ENCODE peak calls at places on chromosomes 1 and 21, in six cellular contexts. N is naive thymus-derived CD4-positive, alpha-beta T cell; L is heart left ventricle; C is left lung; R is lower lobe of right lung; Q is stomach. Z is an unnamed sample.

GRCh38 chr1:233520510-233521191 is 93.3 kb upstream of the KCNK1 start:
- DNase-seq in N (no peak), L (no peak), C (no peak), R (no peak), Q (peak; percentile 67), Z (no peak)

GRCh38 chr1:91651671-91652071 is 151.0 kb downstream of the CDC7 start:
- DNase-seq in N (no peak), L (peak; percentile 52), C (peak; percentile 63), R (no peak), Q (no peak), Z (no peak)

GRCh38 chr1:168752171-168752570 is 23.2 kb upstream of the DPT start:
- DNase-seq in N (no peak), L (no peak), C (no peak), R (no peak), Q (no peak), Z (no peak)

GRCh38 chr1:86779308-86780191 is 75.2 kb downstream of the SH3GLB1 start:
- DNase-seq in N (no peak), L (no peak), C (no peak), R (no peak), Q (peak; percentile 40), Z (no peak)

GRCh38 chr1:151972533-151973270 is 21.0 kb downstream of the S100A10 start:
- DNase-seq in N (no peak), L (no peak), C (no peak), R (no peak), Q (peak; percentile 66), Z (no peak)

GRCh38 chr1:162236201-162236600 is 140.5 kb downstream of the SPATA46 start:
- DNase-seq in N (no peak), L (no peak), C (no peak), R (no peak), Q (no peak), Z (no peak)

GRCh38 chr21:34889287-34889536 is 159.9 kb downstream of the RUNX1 start:
- DNase-seq in N (no peak), L (no peak), C (peak; percentile 92), R (peak; percentile 78), Q (peak; percentile 57), Z (no peak)

GRCh38 chr1:153636312-153636711 is 2.4 kb downstream of the CHTOP start:
- DNase-seq in N (no peak), L (no peak), C (no peak), R (no peak), Q (no peak), Z (no peak)

GRCh38 chr1:29196863-29197589 is 15.3 kb upstream of the SRSF4 start:
- DNase-seq in N (no peak), L (no peak), C (no peak), R (no peak), Q (no peak), Z (no peak)

GRCh38 chr1:192633533-192634258 is 2.3 kb upstream of the RGS13 start:
- DNase-seq in N (no peak), L (no peak), C (no peak), R (no peak), Q (no peak), Z (no peak)

GRCh38 chr1:2044510-2045319 is 5.5 kb upstream of the PRKCZ start:
- DNase-seq in N (peak; percentile 73), L (peak; percentile 75), C (peak; percentile 94), R (peak; percentile 79), Q (peak; percentile 79), Z (peak; percentile 36)

GRCh38 chr1:223253916-223254315 is 110.1 kb downstream of the SUSD4 start:
- DNase-seq in N (no peak), L (no peak), C (no peak), R (no peak), Q (no peak), Z (no peak)

GRCh38 chr1:170967042-170967910 is 31.9 kb downstream of the MROH9 start:
- DNase-seq in N (peak; percentile 7), L (no peak), C (no peak), R (no peak), Q (no peak), Z (no peak)

GRCh38 chr1:239718997-239719628 is 332.7 kb downstream of the CHRM3 start:
- DNase-seq in N (peak; percentile 57), L (no peak), C (no peak), R (no peak), Q (no peak), Z (no peak)

GRCh38 chr1:28280961-28281360 is 21.6 kb downstream of the SESN2 start:
- DNase-seq in N (no peak), L (no peak), C (no peak), R (no peak), Q (no peak), Z (no peak)

GRCh38 chr1:155977607-155978324 is 581 bp downstream of the ARHGEF2 start:
- DNase-seq in N (no peak), L (peak; percentile 70), C (no peak), R (no peak), Q (no peak), Z (peak; percentile 55)

GRCh38 chr1:160708118-160708517 is 3.5 kb downstream of the CD48 start:
- DNase-seq in N (no peak), L (no peak), C (no peak), R (no peak), Q (no peak), Z (no peak)

GRCh38 chr21:44351535-44352252 is 1.7 kb upstream of the TRPM2 start:
- DNase-seq in N (no peak), L (no peak), C (peak; percentile 69), R (no peak), Q (no peak), Z (no peak)

GRCh38 chr1:21216835-21217811 is 40.4 kb upstream of the EIF4G3 start:
- DNase-seq in N (peak; percentile 55), L (peak; percentile 35), C (peak; percentile 69), R (peak; percentile 58), Q (peak; percentile 65), Z (no peak)

GRCh38 chr21:27024971-27025370 is 58.1 kb upstream of the ADAMTS5 start:
- DNase-seq in N (no peak), L (no peak), C (no peak), R (no peak), Q (no peak), Z (no peak)

GRCh38 chr1:198892065-198892464 is 253.2 kb downstream of the PTPRC start:
- DNase-seq in N (no peak), L (no peak), C (no peak), R (no peak), Q (no peak), Z (no peak)

GRCh38 chr1:30845891-30846290 is 62.7 kb downstream of the SDC3 start:
- DNase-seq in N (no peak), L (no peak), C (no peak), R (no peak), Q (no peak), Z (no peak)

GRCh38 chr1:207817778-207818751 is 66.2 kb downstream of the CD46 start:
- DNase-seq in N (no peak), L (peak; percentile 67), C (no peak), R (no peak), Q (no peak), Z (no peak)

DNA sequence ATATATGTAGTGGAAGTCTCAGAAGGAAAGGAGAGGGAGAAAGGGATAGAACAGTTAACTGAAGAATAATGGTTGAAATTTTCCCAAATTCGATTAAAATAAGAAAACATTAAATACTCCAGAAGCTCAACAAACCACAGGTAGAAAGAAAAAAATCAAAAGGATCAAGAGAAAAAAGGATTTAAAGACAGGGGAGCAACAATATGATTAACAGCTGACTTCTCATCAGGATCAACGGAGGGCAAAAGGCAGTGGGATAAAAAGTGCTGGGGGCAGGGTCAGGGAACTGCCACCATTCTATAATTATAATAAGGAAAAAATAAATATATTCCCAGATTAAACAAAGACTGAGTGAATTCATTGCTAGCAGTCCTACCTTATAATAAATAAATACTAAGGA is 55.3 kb downstream of the CDKN2C start:
- DNase-seq in N (no peak), L (no peak), C (no peak), R (no peak), Q (no peak), Z (no peak)
- H3K27ac ChIP-seq in N (no peak overlapping the region), L (no peak overlapping the region), C (no peak overlapping the region), R (no peak overlapping the region), Q (no peak overlapping the region), Z (no peak overlapping the region)

GRCh38 chr1:95679262-95679661 is 445.3 kb downstream of the RWDD3 start:
- DNase-seq in N (no peak), L (no peak), C (no peak), R (no peak), Q (no peak), Z (no peak)
- H3K27ac ChIP-seq in N (no peak overlapping the region), L (no peak overlapping the region), C (no peak overlapping the region), R (no peak overlapping the region), Q (no peak overlapping the region), Z (no peak overlapping the region)

GRCh38 chr1:220921991-220922390 is 42.7 kb downstream of the HLX start:
- DNase-seq in N (no peak), L (no peak), C (no peak), R (no peak), Q (no peak), Z (no peak)
- H3K27ac ChIP-seq in N (no peak overlapping the region), L (no peak overlapping the region), C (no peak overlapping the region), R (no peak overlapping the region), Q (no peak overlapping the region), Z (no peak overlapping the region)

GRCh38 chr21:16125274-16125673 is 395.5 kb downstream of the USP25 start:
- DNase-seq in N (no peak), L (no peak), C (no peak), R (no peak), Q (no peak), Z (no peak)
- H3K27ac ChIP-seq in N (no peak overlapping the region), L (no peak overlapping the region), C (peak overlapping the region; percentile 27), R (no peak overlapping the region), Q (no peak overlapping the region), Z (no peak overlapping the region)

DNA sequence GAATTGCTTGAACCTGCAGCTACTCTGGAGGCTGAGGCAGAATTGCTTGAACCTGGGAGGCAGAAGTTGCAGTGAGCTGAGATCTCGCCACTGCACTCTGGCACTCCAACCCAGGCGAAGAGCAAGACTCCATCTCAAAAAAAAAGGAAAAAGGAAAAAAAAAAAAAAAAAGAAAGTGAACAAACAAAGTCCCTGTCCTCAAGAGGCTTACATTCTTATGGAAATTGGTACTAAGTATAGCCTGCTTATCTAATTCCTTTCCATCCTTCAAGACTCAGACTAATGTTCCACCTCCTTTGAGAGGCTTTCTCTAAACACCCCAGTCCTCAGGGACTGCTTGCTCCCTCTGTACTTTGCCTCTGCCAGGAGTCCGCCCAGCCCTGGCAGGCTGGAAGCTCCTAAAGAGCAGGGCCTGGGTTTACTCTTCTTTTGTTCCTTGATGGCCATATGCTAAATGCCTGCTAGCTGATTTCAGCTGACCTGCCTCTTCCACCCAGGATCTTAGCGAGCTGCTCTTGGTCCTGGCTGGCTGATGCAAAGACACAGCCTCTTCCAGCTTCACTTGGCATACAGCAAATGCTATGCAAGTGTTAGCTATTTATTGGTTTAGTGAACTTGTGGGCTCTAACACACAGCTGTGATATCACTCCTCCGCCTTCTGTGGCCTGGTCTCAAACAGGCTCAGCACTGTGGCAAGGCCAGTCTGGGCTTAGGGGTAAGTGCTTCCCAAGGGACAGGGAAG is 9.8 kb downstream of the SLC9A1 start:
- DNase-seq in N (no peak), L (no peak), C (no peak), R (no peak), Q (peak; percentile 73), Z (no peak)
- H3K27ac ChIP-seq in N (no peak overlapping the region), L (peak overlapping the region; percentile 66), C (peak overlapping the region; percentile 29), R (peak overlapping the region; percentile 56), Q (peak overlapping the region; percentile 85), Z (peak overlapping the region; percentile 64)

GRCh38 chr1:63366915-63367217 is 561 bp upstream of the ALG6 start:
- DNase-seq in N (no peak), L (no peak), C (no peak), R (no peak), Q (no peak), Z (no peak)
- H3K27ac ChIP-seq in N (peak overlapping the region; percentile 72), L (no peak overlapping the region), C (peak overlapping the region; percentile 57), R (peak overlapping the region; percentile 83), Q (peak overlapping the region; percentile 91), Z (peak overlapping the region; percentile 40)